ENCODE peak calls at places on chromosomes 11 and 22, in five cellular contexts. F, X, R, K and C are unnamed samples.

GRCh38 chr11:45646275-45646970 is 19.0 kb downstream of the CHST1 start:
- DNase-seq in F (no peak), R (no peak), K (no peak), X (peak; percentile 29), C (peak; percentile 38)

GRCh38 chr11:61949169-61950034 is 749 bp upstream of the BEST1 start:
- DNase-seq in K (peak; percentile 63), R (peak; percentile 59), X (peak; percentile 91), F (peak; percentile 97), C (peak; percentile 47)

GRCh38 chr11:3132831-3133455 is 32.2 kb downstream of the OSBPL5 start:
- DNase-seq in X (no peak), F (no peak), R (no peak), K (no peak), C (no peak)

GRCh38 chr11:5476184-5476819 is 12.2 kb upstream of the OR52D1 start:
- DNase-seq in K (peak; percentile 54), R (peak; percentile 47), F (peak; percentile 8), X (peak; percentile 56), C (peak; percentile 72)

GRCh38 chr22:33699176-33699575 is 221.1 kb downstream of the LARGE1 start:
- DNase-seq in F (no peak), R (no peak), X (no peak), K (no peak), C (no peak)

GRCh38 chr11:72637198-72637597 is 37.0 kb downstream of the PDE2A start:
- DNase-seq in F (no peak), X (no peak), K (no peak), R (no peak), C (no peak)

GRCh38 chr11:123186291-123186690 is 8.8 kb downstream of the CLMP start:
- DNase-seq in F (no peak), X (no peak), K (no peak), R (no peak), C (no peak)

GRCh38 chr11:127564803-127565202 is 564.2 kb upstream of the KIRREL3 start:
- DNase-seq in R (no peak), X (peak; percentile 84), K (no peak), F (no peak), C (no peak)

GRCh38 chr11:12066799-12067508 is 43.4 kb upstream of the MICAL2 start:
- DNase-seq in X (peak; percentile 66), K (peak; percentile 31), R (peak; percentile 49), F (peak; percentile 95), C (no peak)

GRCh38 chr11:64549969-64550368 is 41.1 kb upstream of the SLC22A12 start:
- DNase-seq in K (no peak), R (no peak), F (no peak), X (no peak), C (no peak)

GRCh38 chr11:116400081-116400480 is 372.7 kb downstream of the BUD13 start:
- DNase-seq in R (no peak), X (no peak), K (no peak), F (no peak), C (no peak)

GRCh38 chr22:17896552-17896951 is 122.3 kb upstream of the BID start:
- DNase-seq in R (no peak), K (no peak), X (peak; percentile 33), F (no peak), C (no peak)

GRCh38 chr11:112085822-112086421 is 634 bp downstream of the TIMM8B start:
- DNase-seq in X (peak; percentile 36), K (peak; percentile 0), R (peak; percentile 48), F (no peak), C (peak; percentile 47)

GRCh38 chr11:60633645-60634044 is 65.8 kb upstream of the MS4A8 start:
- DNase-seq in X (no peak), F (no peak), R (no peak), K (no peak), C (peak; percentile 32)

GRCh38 chr11:60629399-60629798 is 70.0 kb upstream of the MS4A8 start:
- DNase-seq in X (no peak), F (no peak), R (no peak), K (no peak), C (no peak)

GRCh38 chr11:60631939-60632338 is 67.5 kb upstream of the MS4A8 start:
- DNase-seq in X (no peak), F (no peak), R (no peak), K (no peak), C (no peak)

DNA sequence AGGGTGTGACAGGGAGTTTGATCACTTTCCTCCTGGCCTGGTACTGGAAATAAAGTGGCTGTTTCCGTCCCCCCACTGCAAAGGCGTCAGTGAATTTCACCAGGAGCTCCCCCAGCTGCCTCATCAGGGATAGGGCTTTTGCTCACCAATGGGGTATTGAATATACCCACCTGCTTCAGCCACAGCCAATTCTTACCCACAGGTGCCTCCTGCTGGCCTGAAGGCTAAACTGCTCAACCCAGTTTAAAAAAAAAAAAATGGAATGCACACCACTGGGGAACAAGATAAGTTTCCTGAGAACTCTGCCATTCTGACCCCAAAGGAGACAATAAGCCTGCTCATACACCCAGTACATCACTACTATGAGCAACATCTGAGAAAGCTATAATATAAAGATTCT is 65.3 kb upstream of the MS4A8 start:
- DNase-seq in R (peak; percentile 23), K (peak; percentile 10), F (no peak), X (no peak), C (peak; percentile 31)
- TF ChIP-seq CTCF in R (peak; percentile 7), K (no peak), F (no peak), X (peak; percentile 4), C (peak; percentile 31)

GRCh38 chr11:7775689-7776088 is 21.1 kb downstream of the OR5P2 start:
- DNase-seq in R (no peak), K (peak; percentile 9), X (no peak), F (no peak), C (no peak)
- TF ChIP-seq CTCF in R (no peak), K (no peak), X (no peak), F (no peak), C (no peak)

GRCh38 chr22:37887610-37888378 is 18.3 kb upstream of the MICALL1 start:
- DNase-seq in X (peak; percentile 84), F (peak; percentile 57), K (no peak), R (no peak), C (no peak)
- TF ChIP-seq CTCF in X (peak; percentile 75), F (peak; percentile 74), K (peak; percentile 49), R (no peak), C (no peak)

GRCh38 chr22:44003776-44004460 is 20.2 kb upstream of the PARVB start:
- DNase-seq in F (no peak), R (no peak), K (no peak), X (no peak), C (no peak)
- TF ChIP-seq CTCF in F (no peak), R (no peak), K (no peak), X (peak; percentile 26), C (no peak)